ENCODE peak calls at places on chromosomes 1 and 21, in five cellular contexts. R, F, A, U and Y are unnamed samples.

GRCh38 chr1:179762241-179762640 is 19.1 kb downstream of the FAM163A start:
- DNase-seq in R (no peak), F (no peak), A (no peak), U (no peak), Y (no peak)

GRCh38 chr1:215284966-215285365 is 202.4 kb downstream of the KCNK2 start:
- DNase-seq in R (no peak), F (no peak), A (no peak), U (no peak), Y (no peak)

GRCh38 chr1:4022715-4023114 is 122.6 kb upstream of the C1orf174 start:
- DNase-seq in R (no peak), F (no peak), A (no peak), U (no peak), Y (no peak)

GRCh38 chr1:192609110-192610079 is 26.6 kb upstream of the RGS13 start:
- DNase-seq in R (no peak), F (peak; percentile 96), A (no peak), U (no peak), Y (no peak)

GRCh38 chr21:42537106-42537742 is 23.6 kb downstream of the SLC37A1 start:
- DNase-seq in R (no peak), F (no peak), A (no peak), U (no peak), Y (no peak)

GRCh38 chr1:235929216-235929615 is 62.5 kb upstream of the LYST start:
- DNase-seq in R (no peak), F (no peak), A (no peak), U (no peak), Y (no peak)

GRCh38 chr1:5225687-5226389 is 571.4 kb downstream of the AJAP1 start:
- DNase-seq in R (no peak), F (no peak), A (no peak), U (no peak), Y (no peak)

GRCh38 chr1:193479187-193479586 is 292.8 kb upstream of the B3GALT2 start:
- DNase-seq in R (no peak), F (peak; percentile 81), A (no peak), U (no peak), Y (no peak)

GRCh38 chr1:27884182-27884954 is 12.0 kb downstream of the THEMIS2 start:
- DNase-seq in R (no peak), F (peak; percentile 87), A (no peak), U (no peak), Y (no peak)

GRCh38 chr1:230279583-230279945 is 146.6 kb downstream of the PGBD5 start:
- DNase-seq in R (no peak), F (no peak), A (no peak), U (no peak), Y (no peak)

GRCh38 chr1:235503333-235504121 is 725 bp downstream of the B3GALNT2 start:
- DNase-seq in R (no peak), F (no peak), A (peak; percentile 55), U (no peak), Y (peak; percentile 35)

GRCh38 chr1:73218995-73219546 is 936.7 kb upstream of the NEGR1 start:
- DNase-seq in R (no peak), F (no peak), A (no peak), U (no peak), Y (no peak)

GRCh38 chr1:200971428-200971903 is 52.0 kb downstream of the KIF21B start:
- DNase-seq in R (no peak), F (peak; percentile 25), A (no peak), U (no peak), Y (no peak)

GRCh38 chr1:62103880-62104279 is 90.8 kb upstream of the L1TD1 start:
- DNase-seq in R (no peak), F (no peak), A (no peak), U (no peak), Y (no peak)

GRCh38 chr1:217029311-217030157 is 306.3 kb upstream of the ESRRG start:
- DNase-seq in R (no peak), F (no peak), A (no peak), U (no peak), Y (no peak)

GRCh38 chr1:182394055-182394775 is 2.6 kb upstream of the GLUL start:
- DNase-seq in R (no peak), F (no peak), A (no peak), U (no peak), Y (no peak)

GRCh38 chr1:66623812-66624211 is 89.9 kb downstream of the SGIP1 start:
- DNase-seq in R (no peak), F (no peak), A (no peak), U (no peak), Y (no peak)

GRCh38 chr1:186958520-186958919 is 129.8 kb downstream of the PLA2G4A start:
- DNase-seq in R (no peak), F (no peak), A (no peak), U (no peak), Y (no peak)

GRCh38 chr21:42681296-42682206 is 28.1 kb downstream of the PDE9A start:
- DNase-seq in R (no peak), F (no peak), A (no peak), U (no peak), Y (no peak)

GRCh38 chr1:162902372-162902771 is 41.4 kb upstream of the CCDC190 start:
- DNase-seq in R (no peak), F (no peak), A (no peak), U (no peak), Y (no peak)

GRCh38 chr1:67342002-67342890 is 34.6 kb downstream of the IL12RB2 start:
- DNase-seq in R (no peak), F (peak; percentile 83), A (no peak), U (no peak), Y (no peak)

GRCh38 chr1:44778705-44779576 is 3.6 kb downstream of the RPS8 start:
- DNase-seq in R (no peak), F (no peak), A (no peak), U (no peak), Y (no peak)

GRCh38 chr21:38660333-38661295 is 145.1 kb upstream of the ETS2 start:
- DNase-seq in R (no peak), F (no peak), A (peak; percentile 55), U (no peak), Y (no peak)

GRCh38 chr1:220528049-220528678 is at the start of gene MARK1:
- DNase-seq in R (no peak), F (no peak), A (peak; percentile 88), U (peak; percentile 20), Y (no peak)

GRCh38 chr21:41316641-41317392 is at the start of gene FAM3B:
- DNase-seq in R (no peak), F (no peak), A (peak; percentile 19), U (no peak), Y (no peak)

GRCh38 chr1:184539580-184539979 is 152.8 kb downstream of the C1orf21 start:
- DNase-seq in R (no peak), F (no peak), A (no peak), U (no peak), Y (no peak)

GRCh38 chr1:241551759-241552638 is 19.8 kb downstream of the KMO start:
- DNase-seq in R (no peak), F (peak; percentile 46), A (no peak), U (peak; percentile 52), Y (no peak)

GRCh38 chr1:23129846-23130245 is 38.8 kb downstream of the LUZP1 start:
- DNase-seq in R (no peak), F (no peak), A (no peak), U (no peak), Y (no peak)

GRCh38 chr1:28508435-28508754 is 2.6 kb downstream of the RCC1 start:
- DNase-seq in R (no peak), F (no peak), A (no peak), U (no peak), Y (no peak)

GRCh38 chr1:54327386-54328116 is 78.6 kb downstream of the SSBP3 start:
- DNase-seq in R (no peak), F (no peak), A (peak; percentile 64), U (no peak), Y (no peak)
- H3K27ac ChIP-seq in R (no peak overlapping the region), F (no peak overlapping the region), A (peak overlapping the region; percentile 96), U (peak overlapping the region; percentile 10), Y (no peak overlapping the region)

GRCh38 chr1:92854386-92854785 is 22.5 kb downstream of the RPL5 start:
- DNase-seq in R (no peak), F (no peak), A (no peak), U (no peak), Y (no peak)
- TF ChIP-seq REST in R (no peak), F (no peak), A (no peak), U (no peak), Y (no peak)

GRCh38 chr1:111909010-111909409 is 80.5 kb downstream of the KCND3 start:
- DNase-seq in R (no peak), F (no peak), A (no peak), U (no peak), Y (no peak)
- TF ChIP-seq JUND in R (no peak), F (no peak), A (no peak), U (no peak), Y (no peak)

DNA sequence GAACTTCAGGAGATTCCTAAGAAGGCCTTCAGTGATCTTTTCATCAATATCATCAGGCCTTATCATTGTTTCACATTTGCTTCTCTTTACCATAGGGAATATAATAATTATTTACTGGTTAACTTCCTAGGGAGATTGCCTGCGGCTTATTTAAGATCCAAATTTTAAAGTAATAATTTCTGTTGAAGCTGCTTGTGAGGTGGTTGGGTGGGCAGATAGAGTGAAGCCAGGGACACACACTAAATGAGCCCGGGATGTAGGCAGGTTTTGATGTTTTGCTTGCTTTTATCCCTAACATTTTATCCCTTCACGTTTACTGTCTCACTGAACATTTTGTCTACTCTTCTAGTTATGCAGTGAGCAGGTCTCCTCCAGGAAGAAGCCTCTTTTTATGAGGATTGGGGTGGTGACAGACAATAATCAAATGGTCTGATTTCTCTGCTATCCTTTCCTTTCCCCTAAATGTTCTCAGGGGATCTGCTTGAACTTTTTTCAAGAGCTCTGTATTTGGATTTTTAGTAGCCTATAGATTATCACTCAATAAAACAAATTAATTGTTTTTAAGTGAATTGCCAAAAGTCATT is 164.7 kb downstream of the RUNX1 start:
- DNase-seq in R (no peak), F (no peak), A (no peak), U (no peak), Y (no peak)
- H3K27ac ChIP-seq in R (no peak overlapping the region), F (no peak overlapping the region), A (peak overlapping the region; percentile 4), U (no peak overlapping the region), Y (peak overlapping the region; percentile 30)

DNA sequence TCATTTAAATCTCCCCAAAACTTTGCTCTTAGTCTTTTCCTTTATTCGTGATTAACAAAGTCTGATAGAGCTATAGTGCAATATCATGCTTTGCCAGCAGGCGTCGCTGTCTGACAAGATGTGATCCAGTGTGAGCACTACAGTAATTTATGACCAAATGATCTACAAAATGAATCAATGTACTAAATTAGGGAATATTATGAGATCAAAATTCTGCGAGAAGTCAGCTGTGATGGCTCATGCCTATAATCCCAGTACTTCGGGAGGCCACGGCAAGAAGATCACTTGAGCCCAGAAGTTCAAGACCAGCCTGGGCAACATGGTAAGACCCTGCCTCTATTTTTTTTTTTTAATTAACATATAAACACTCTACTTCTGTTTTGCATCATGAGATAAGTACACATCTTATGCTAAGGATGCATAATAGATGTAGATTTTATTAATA is 3.6 kb upstream of the SPSB1 start:
- DNase-seq in R (peak; percentile 77), F (peak; percentile 46), A (no peak), U (peak; percentile 70), Y (peak; percentile 59)
- TF ChIP-seq REST in R (no peak), F (no peak), A (no peak), U (no peak), Y (no peak)

GRCh38 chr1:55277377-55278130 is 62.4 kb upstream of the USP24 start:
- DNase-seq in R (peak; percentile 79), F (peak; percentile 59), A (peak; percentile 77), U (peak; percentile 80), Y (peak; percentile 72)
- TF ChIP-seq JUND in R (no peak), F (no peak), A (no peak), U (peak; percentile 76), Y (no peak)